ENCODE peak calls at places on chromosome 14, in ten cellular contexts. One of them, this sample, is unnamed. For H3K4me1, the result is how much of the 10 kb centered on the place peaks cover.

GRCh38 chr14:23300687-23301223 is 1.9 kb downstream of the PPP1R3E start:
- DNase-seq in esophagus squamous epithelium: no peak
- DNase-seq in testis: peak
- DNase-seq in lower lobe of right lung: no peak
- DNase-seq in upper lobe of right lung: no peak
- DNase-seq in kidney: no peak
- DNase-seq in tibial artery: peak
- DNase-seq in HCT116: no peak
- DNase-seq in IMR-90: peak
- DNase-seq in cardiac muscle cell: peak
- DNase-seq in this sample: peak

GRCh38 chr14:52703225-52703624 is 3.8 kb upstream of the PSMC6 start:
- DNase-seq in esophagus squamous epithelium: no peak
- DNase-seq in testis: no peak
- DNase-seq in lower lobe of right lung: no peak
- DNase-seq in upper lobe of right lung: no peak
- DNase-seq in kidney: no peak
- DNase-seq in tibial artery: no peak
- DNase-seq in HCT116: no peak
- DNase-seq in IMR-90: peak
- DNase-seq in cardiac muscle cell: peak
- DNase-seq in this sample: no peak

GRCh38 chr14:39265741-39266588 is 32.2 kb downstream of the MIA2 start:
- DNase-seq in esophagus squamous epithelium: no peak
- DNase-seq in testis: no peak
- DNase-seq in lower lobe of right lung: no peak
- DNase-seq in upper lobe of right lung: no peak
- DNase-seq in kidney: no peak
- DNase-seq in tibial artery: no peak
- DNase-seq in HCT116: peak
- DNase-seq in IMR-90: peak
- DNase-seq in cardiac muscle cell: peak
- DNase-seq in this sample: no peak

GRCh38 chr14:56173360-56173922 is 55.2 kb downstream of the PELI2 start:
- DNase-seq in esophagus squamous epithelium: no peak
- DNase-seq in testis: no peak
- DNase-seq in lower lobe of right lung: no peak
- DNase-seq in upper lobe of right lung: no peak
- DNase-seq in kidney: no peak
- DNase-seq in tibial artery: no peak
- DNase-seq in HCT116: no peak
- DNase-seq in IMR-90: no peak
- DNase-seq in cardiac muscle cell: no peak
- DNase-seq in this sample: no peak

GRCh38 chr14:21521526-21521925 is 4.6 kb downstream of the SALL2 start:
- DNase-seq in esophagus squamous epithelium: no peak
- DNase-seq in testis: no peak
- DNase-seq in lower lobe of right lung: no peak
- DNase-seq in upper lobe of right lung: no peak
- DNase-seq in kidney: no peak
- DNase-seq in tibial artery: no peak
- DNase-seq in HCT116: no peak
- DNase-seq in IMR-90: peak
- DNase-seq in cardiac muscle cell: peak
- DNase-seq in this sample: no peak

GRCh38 chr14:78863143-78863542 is 693.0 kb downstream of the NRXN3 start:
- DNase-seq in esophagus squamous epithelium: no peak
- DNase-seq in testis: peak
- DNase-seq in lower lobe of right lung: no peak
- DNase-seq in upper lobe of right lung: no peak
- DNase-seq in kidney: no peak
- DNase-seq in tibial artery: no peak
- DNase-seq in HCT116: no peak
- DNase-seq in IMR-90: peak
- DNase-seq in cardiac muscle cell: peak
- DNase-seq in this sample: no peak

GRCh38 chr14:94100847-94101246 is 9.7 kb upstream of the IFI27 start:
- DNase-seq in esophagus squamous epithelium: no peak
- DNase-seq in testis: no peak
- DNase-seq in lower lobe of right lung: no peak
- DNase-seq in upper lobe of right lung: no peak
- DNase-seq in kidney: no peak
- DNase-seq in tibial artery: no peak
- DNase-seq in HCT116: no peak
- DNase-seq in IMR-90: peak
- DNase-seq in cardiac muscle cell: peak
- DNase-seq in this sample: no peak

GRCh38 chr14:53367631-53368030 is 214.5 kb upstream of the DDHD1 start:
- DNase-seq in esophagus squamous epithelium: no peak
- DNase-seq in testis: no peak
- DNase-seq in lower lobe of right lung: no peak
- DNase-seq in upper lobe of right lung: no peak
- DNase-seq in kidney: no peak
- DNase-seq in tibial artery: no peak
- DNase-seq in HCT116: no peak
- DNase-seq in IMR-90: peak
- DNase-seq in cardiac muscle cell: peak
- DNase-seq in this sample: no peak

DNA sequence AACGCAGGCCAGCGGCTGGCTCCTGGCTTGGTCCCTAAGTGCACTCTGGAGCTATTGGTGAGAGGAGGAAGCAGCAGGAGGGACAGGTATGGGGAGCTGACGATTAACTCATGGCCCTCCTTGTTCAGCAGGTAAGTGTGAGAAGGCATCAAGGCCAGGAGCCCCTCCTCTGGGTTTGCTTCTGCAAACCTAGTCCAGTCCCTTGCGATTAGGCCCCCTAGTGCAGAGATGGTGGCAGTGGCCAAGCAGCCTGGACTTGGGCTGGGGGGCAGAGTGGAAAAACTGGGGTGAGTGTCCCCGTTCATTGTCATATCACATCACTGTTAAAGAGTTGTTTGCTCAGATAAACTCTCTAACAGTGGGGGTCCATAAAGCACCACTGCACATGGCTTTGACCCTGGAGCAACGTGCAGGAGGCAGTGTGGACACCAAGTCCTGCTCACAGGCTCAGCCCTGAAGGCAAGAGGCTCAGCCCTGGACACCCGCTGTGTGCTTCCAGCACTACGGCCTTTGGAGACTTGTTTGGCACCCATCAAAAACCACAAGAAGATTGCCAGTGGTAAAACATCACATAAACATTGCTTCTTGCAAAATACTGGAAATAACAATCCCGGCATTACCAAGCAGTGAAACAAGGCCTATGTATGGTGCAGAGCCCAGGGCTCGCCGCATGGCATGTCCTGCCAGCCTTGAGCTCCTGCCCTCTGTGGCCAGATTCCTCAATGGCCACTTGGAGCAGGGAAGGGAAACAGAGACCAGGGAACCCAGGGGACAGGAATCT is 184.3 kb upstream of the RTL1 start:
- DNase-seq in esophagus squamous epithelium: no peak
- DNase-seq in testis: peak
- DNase-seq in lower lobe of right lung: no peak
- DNase-seq in upper lobe of right lung: peak
- DNase-seq in kidney: peak
- DNase-seq in tibial artery: peak
- DNase-seq in HCT116: no peak
- DNase-seq in IMR-90: no peak
- DNase-seq in cardiac muscle cell: peak
- DNase-seq in this sample: peak
- TF ChIP-seq CTCF in esophagus squamous epithelium: no peak
- TF ChIP-seq CTCF in testis: no peak
- TF ChIP-seq CTCF in lower lobe of right lung: no peak
- TF ChIP-seq CTCF in upper lobe of right lung: no peak
- TF ChIP-seq CTCF in kidney: no peak
- TF ChIP-seq CTCF in tibial artery: no peak
- TF ChIP-seq CTCF in HCT116: no peak
- TF ChIP-seq CTCF in IMR-90: no peak
- TF ChIP-seq CTCF in cardiac muscle cell: no peak
- TF ChIP-seq CTCF in this sample: no peak

GRCh38 chr14:69610020-69610858 is 1.2 kb upstream of the SUSD6 start:
- DNase-seq in esophagus squamous epithelium: no peak
- DNase-seq in testis: no peak
- DNase-seq in lower lobe of right lung: no peak
- DNase-seq in upper lobe of right lung: no peak
- DNase-seq in kidney: no peak
- DNase-seq in tibial artery: no peak
- DNase-seq in HCT116: no peak
- DNase-seq in IMR-90: no peak
- DNase-seq in cardiac muscle cell: no peak
- DNase-seq in this sample: no peak

GRCh38 chr14:69605761-69606160 is 5.6 kb upstream of the SUSD6 start:
- DNase-seq in esophagus squamous epithelium: no peak
- DNase-seq in testis: no peak
- DNase-seq in lower lobe of right lung: no peak
- DNase-seq in upper lobe of right lung: no peak
- DNase-seq in kidney: no peak
- DNase-seq in tibial artery: no peak
- DNase-seq in HCT116: no peak
- DNase-seq in IMR-90: no peak
- DNase-seq in cardiac muscle cell: no peak
- DNase-seq in this sample: no peak

GRCh38 chr14:69610859-69611263 is 535 bp upstream of the SUSD6 start:
- DNase-seq in esophagus squamous epithelium: no peak
- DNase-seq in testis: no peak
- DNase-seq in lower lobe of right lung: no peak
- DNase-seq in upper lobe of right lung: no peak
- DNase-seq in kidney: no peak
- DNase-seq in tibial artery: no peak
- DNase-seq in HCT116: no peak
- DNase-seq in IMR-90: no peak
- DNase-seq in cardiac muscle cell: no peak
- DNase-seq in this sample: peak

GRCh38 chr14:69606258-69606657 is 5.1 kb upstream of the SUSD6 start:
- DNase-seq in esophagus squamous epithelium: no peak
- DNase-seq in testis: no peak
- DNase-seq in lower lobe of right lung: peak
- DNase-seq in upper lobe of right lung: peak
- DNase-seq in kidney: no peak
- DNase-seq in tibial artery: no peak
- DNase-seq in HCT116: no peak
- DNase-seq in IMR-90: no peak
- DNase-seq in cardiac muscle cell: peak
- DNase-seq in this sample: no peak

DNA sequence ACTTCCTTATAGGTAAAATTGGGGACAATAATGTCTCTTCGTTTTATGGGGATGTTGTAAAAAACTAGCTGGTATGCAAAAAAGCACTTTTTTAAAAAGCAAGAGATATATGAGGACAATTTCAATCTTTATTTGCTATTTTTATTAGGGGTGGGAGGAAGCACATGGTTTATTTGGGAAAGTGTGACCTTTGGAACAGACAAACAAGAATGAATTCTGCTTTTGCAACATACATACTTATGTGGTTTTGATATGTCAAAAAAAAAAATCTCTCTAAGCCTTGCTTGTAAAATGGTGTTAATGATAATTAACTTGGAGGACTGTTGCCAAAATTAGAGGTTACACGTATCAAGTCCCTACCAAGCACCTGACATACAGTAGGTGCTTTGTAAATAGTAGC is 4.6 kb upstream of the SUSD6 start:
- DNase-seq in esophagus squamous epithelium: no peak
- DNase-seq in testis: no peak
- DNase-seq in lower lobe of right lung: no peak
- DNase-seq in upper lobe of right lung: no peak
- DNase-seq in kidney: no peak
- DNase-seq in tibial artery: no peak
- DNase-seq in HCT116: no peak
- DNase-seq in IMR-90: no peak
- DNase-seq in cardiac muscle cell: no peak
- DNase-seq in this sample: no peak
- H3K27ac ChIP-seq in esophagus squamous epithelium: no peak
- H3K27ac ChIP-seq in testis: no peak
- H3K27ac ChIP-seq in lower lobe of right lung: no peak
- H3K27ac ChIP-seq in upper lobe of right lung: no peak
- H3K27ac ChIP-seq in kidney: no peak
- H3K27ac ChIP-seq in tibial artery: no peak
- H3K27ac ChIP-seq in HCT116: no peak
- H3K27ac ChIP-seq in IMR-90: no peak
- H3K27ac ChIP-seq in cardiac muscle cell: peak
- H3K27ac ChIP-seq in this sample: no peak

GRCh38 chr14:93044601-93045000 is 71.1 kb downstream of the ITPK1 start:
- DNase-seq in esophagus squamous epithelium: no peak
- DNase-seq in testis: no peak
- DNase-seq in lower lobe of right lung: peak
- DNase-seq in upper lobe of right lung: peak
- DNase-seq in kidney: no peak
- DNase-seq in tibial artery: no peak
- DNase-seq in HCT116: no peak
- DNase-seq in IMR-90: no peak
- DNase-seq in cardiac muscle cell: no peak
- DNase-seq in this sample: no peak

GRCh38 chr14:93042968-93043940 is 72.5 kb downstream of the ITPK1 start:
- DNase-seq in esophagus squamous epithelium: no peak
- DNase-seq in testis: peak
- DNase-seq in lower lobe of right lung: peak
- DNase-seq in upper lobe of right lung: peak
- DNase-seq in kidney: no peak
- DNase-seq in tibial artery: peak
- DNase-seq in HCT116: peak
- DNase-seq in IMR-90: peak
- DNase-seq in cardiac muscle cell: peak
- DNase-seq in this sample: peak

GRCh38 chr14:93045211-93045674 is 70.5 kb downstream of the ITPK1 start:
- DNase-seq in esophagus squamous epithelium: no peak
- DNase-seq in testis: peak
- DNase-seq in lower lobe of right lung: no peak
- DNase-seq in upper lobe of right lung: no peak
- DNase-seq in kidney: no peak
- DNase-seq in tibial artery: no peak
- DNase-seq in HCT116: no peak
- DNase-seq in IMR-90: no peak
- DNase-seq in cardiac muscle cell: no peak
- DNase-seq in this sample: no peak

GRCh38 chr14:93045965-93046695 is 69.6 kb downstream of the ITPK1 start:
- DNase-seq in esophagus squamous epithelium: no peak
- DNase-seq in testis: no peak
- DNase-seq in lower lobe of right lung: no peak
- DNase-seq in upper lobe of right lung: no peak
- DNase-seq in kidney: no peak
- DNase-seq in tibial artery: no peak
- DNase-seq in HCT116: peak
- DNase-seq in IMR-90: peak
- DNase-seq in cardiac muscle cell: peak
- DNase-seq in this sample: no peak

GRCh38 chr14:93044116-93044515 is 71.6 kb downstream of the ITPK1 start:
- DNase-seq in esophagus squamous epithelium: no peak
- DNase-seq in testis: no peak
- DNase-seq in lower lobe of right lung: no peak
- DNase-seq in upper lobe of right lung: no peak
- DNase-seq in kidney: no peak
- DNase-seq in tibial artery: no peak
- DNase-seq in HCT116: peak
- DNase-seq in IMR-90: no peak
- DNase-seq in cardiac muscle cell: no peak
- DNase-seq in this sample: no peak
- H3K4me1 ChIP-seq in esophagus squamous epithelium: under half
- H3K4me1 ChIP-seq in testis: half or more
- H3K4me1 ChIP-seq in lower lobe of right lung: half or more
- H3K4me1 ChIP-seq in upper lobe of right lung: half or more
- H3K4me1 ChIP-seq in kidney: half or more
- H3K4me1 ChIP-seq in tibial artery: half or more
- H3K4me1 ChIP-seq in HCT116: half or more
- H3K4me1 ChIP-seq in IMR-90: under half
- H3K4me1 ChIP-seq in cardiac muscle cell: half or more
- H3K4me1 ChIP-seq in this sample: under half

GRCh38 chr14:68761391-68761790 is 31.5 kb downstream of the ZFP36L1 start:
- DNase-seq in esophagus squamous epithelium: no peak
- DNase-seq in testis: no peak
- DNase-seq in lower lobe of right lung: no peak
- DNase-seq in upper lobe of right lung: no peak
- DNase-seq in kidney: no peak
- DNase-seq in tibial artery: no peak
- DNase-seq in HCT116: no peak
- DNase-seq in IMR-90: no peak
- DNase-seq in cardiac muscle cell: no peak
- DNase-seq in this sample: no peak

GRCh38 chr14:68759912-68760311 is 33.0 kb downstream of the ZFP36L1 start:
- DNase-seq in esophagus squamous epithelium: no peak
- DNase-seq in testis: no peak
- DNase-seq in lower lobe of right lung: no peak
- DNase-seq in upper lobe of right lung: peak
- DNase-seq in kidney: no peak
- DNase-seq in tibial artery: no peak
- DNase-seq in HCT116: no peak
- DNase-seq in IMR-90: no peak
- DNase-seq in cardiac muscle cell: no peak
- DNase-seq in this sample: no peak

GRCh38 chr14:68766299-68767247 is 26.3 kb downstream of the ZFP36L1 start:
- DNase-seq in esophagus squamous epithelium: no peak
- DNase-seq in testis: no peak
- DNase-seq in lower lobe of right lung: no peak
- DNase-seq in upper lobe of right lung: peak
- DNase-seq in kidney: no peak
- DNase-seq in tibial artery: no peak
- DNase-seq in HCT116: no peak
- DNase-seq in IMR-90: no peak
- DNase-seq in cardiac muscle cell: no peak
- DNase-seq in this sample: no peak

GRCh38 chr14:68760771-68761170 is 32.1 kb downstream of the ZFP36L1 start:
- DNase-seq in esophagus squamous epithelium: no peak
- DNase-seq in testis: no peak
- DNase-seq in lower lobe of right lung: no peak
- DNase-seq in upper lobe of right lung: no peak
- DNase-seq in kidney: no peak
- DNase-seq in tibial artery: no peak
- DNase-seq in HCT116: no peak
- DNase-seq in IMR-90: peak
- DNase-seq in cardiac muscle cell: no peak
- DNase-seq in this sample: no peak

GRCh38 chr14:68762944-68763831 is 29.7 kb downstream of the ZFP36L1 start:
- DNase-seq in esophagus squamous epithelium: no peak
- DNase-seq in testis: peak
- DNase-seq in lower lobe of right lung: peak
- DNase-seq in upper lobe of right lung: peak
- DNase-seq in kidney: peak
- DNase-seq in tibial artery: no peak
- DNase-seq in HCT116: no peak
- DNase-seq in IMR-90: peak
- DNase-seq in cardiac muscle cell: peak
- DNase-seq in this sample: peak
- TF ChIP-seq CTCF in esophagus squamous epithelium: no peak
- TF ChIP-seq CTCF in testis: no peak
- TF ChIP-seq CTCF in lower lobe of right lung: no peak
- TF ChIP-seq CTCF in upper lobe of right lung: no peak
- TF ChIP-seq CTCF in kidney: no peak
- TF ChIP-seq CTCF in tibial artery: no peak
- TF ChIP-seq CTCF in HCT116: no peak
- TF ChIP-seq CTCF in IMR-90: no peak
- TF ChIP-seq CTCF in cardiac muscle cell: no peak
- TF ChIP-seq CTCF in this sample: no peak

This sample was measured in pancreas.